ENCODE peak calls at places on chromosome 17, in ten cellular contexts. A, X, H, U, V, T, B, P, Z and Y are unnamed samples.
A peak's percentile ranks its signal among the peaks of the same experiment; 100 is the strongest.

GRCh38 chr17:67145406-67145805 is 99.6 kb downstream of the HELZ start:
- DNase-seq in B (no peak), T (no peak), V (no peak), Z (no peak), H (no peak), U (no peak), A (no peak), P (no peak), X (no peak), Y (no peak)

GRCh38 chr17:82239926-82240505 is 11.2 kb downstream of the SLC16A3 start:
- DNase-seq in T (no peak), U (no peak), H (no peak), P (no peak), B (no peak), V (no peak), Z (no peak), A (peak; percentile 22), X (no peak), Y (no peak)

GRCh38 chr17:17350491-17351355 is 47.5 kb downstream of the NT5M start:
- DNase-seq in P (peak; percentile 21), T (no peak), U (no peak), H (peak; percentile 77), B (peak; percentile 39), Z (no peak), V (peak; percentile 46), A (no peak), X (no peak), Y (no peak)

GRCh38 chr17:83061586-83061985 is 17.8 kb upstream of the METRNL start:
- DNase-seq in P (no peak), U (peak; percentile 1), X (no peak), T (no peak), Z (peak; percentile 4), V (no peak), A (no peak), B (no peak), H (peak; percentile 7), Y (no peak)

GRCh38 chr17:58330997-58331814 is 2.6 kb upstream of the TSPOAP1 start:
- DNase-seq in U (peak; percentile 81), Z (no peak), T (no peak), P (no peak), A (peak; percentile 82), H (no peak), V (no peak), X (peak; percentile 60), B (no peak), Y (peak; percentile 66)

GRCh38 chr17:4987767-4988083 is 250 bp upstream of the CAMTA2 start:
- DNase-seq in B (no peak), U (no peak), H (no peak), A (no peak), Z (no peak), X (no peak), P (no peak), V (peak; percentile 20), T (no peak), Y (no peak)

GRCh38 chr17:83081561-83082201 is 2.3 kb downstream of the METRNL start:
- DNase-seq in X (peak; percentile 89), Z (peak; percentile 75), B (no peak), P (no peak), V (no peak), T (no peak), U (peak; percentile 53), A (no peak), H (peak; percentile 83), Y (no peak)

GRCh38 chr17:68701046-68701445 is 99.9 kb upstream of the FAM20A start:
- DNase-seq in Z (no peak), T (no peak), B (no peak), U (no peak), X (no peak), V (peak; percentile 61), A (no peak), P (no peak), H (peak; percentile 70), Y (no peak)

GRCh38 chr17:3766783-3767182 is 34.2 kb downstream of the ITGAE start:
- DNase-seq in T (no peak), P (no peak), A (no peak), U (peak; percentile 43), X (no peak), V (no peak), B (no peak), H (no peak), Z (no peak), Y (no peak)

GRCh38 chr17:50198026-50198669 is 3.3 kb downstream of the COL1A1 start:
- DNase-seq in V (peak; percentile 48), A (no peak), H (peak; percentile 91), P (peak; percentile 79), T (peak; percentile 67), Z (peak; percentile 77), U (peak; percentile 68), X (peak; percentile 84), B (peak; percentile 65), Y (no peak)

GRCh38 chr17:48908047-48908843 is at the start of gene UBE2Z:
- DNase-seq in T (peak; percentile 93), P (peak; percentile 97), H (peak; percentile 99), Z (peak; percentile 94), U (peak; percentile 88), B (peak; percentile 81), A (peak; percentile 98), X (peak; percentile 93), V (peak; percentile 93), Y (peak; percentile 91)

GRCh38 chr17:73510981-73511442 is 133.2 kb downstream of the SDK2 start:
- DNase-seq in A (no peak), B (peak; percentile 45), H (no peak), T (no peak), V (no peak), P (no peak), Z (no peak), U (no peak), X (no peak), Y (no peak)

GRCh38 chr17:4551141-4551540 is 4.0 kb downstream of the MYBBP1A start:
- DNase-seq in P (no peak), Z (no peak), V (no peak), U (no peak), X (no peak), H (no peak), B (no peak), T (no peak), A (no peak), Y (no peak)

GRCh38 chr17:18259621-18260331 is 686 bp upstream of the MIEF2 start:
- DNase-seq in T (no peak), U (no peak), B (peak; percentile 89), X (no peak), H (peak; percentile 73), A (no peak), P (no peak), V (peak; percentile 60), Z (no peak), Y (no peak)

GRCh38 chr17:15942207-15942833 is 2.6 kb upstream of the ADORA2B start:
- DNase-seq in B (peak; percentile 62), A (no peak), H (no peak), X (no peak), Z (no peak), U (no peak), T (no peak), P (peak; percentile 57), V (no peak), Y (no peak)

DNA sequence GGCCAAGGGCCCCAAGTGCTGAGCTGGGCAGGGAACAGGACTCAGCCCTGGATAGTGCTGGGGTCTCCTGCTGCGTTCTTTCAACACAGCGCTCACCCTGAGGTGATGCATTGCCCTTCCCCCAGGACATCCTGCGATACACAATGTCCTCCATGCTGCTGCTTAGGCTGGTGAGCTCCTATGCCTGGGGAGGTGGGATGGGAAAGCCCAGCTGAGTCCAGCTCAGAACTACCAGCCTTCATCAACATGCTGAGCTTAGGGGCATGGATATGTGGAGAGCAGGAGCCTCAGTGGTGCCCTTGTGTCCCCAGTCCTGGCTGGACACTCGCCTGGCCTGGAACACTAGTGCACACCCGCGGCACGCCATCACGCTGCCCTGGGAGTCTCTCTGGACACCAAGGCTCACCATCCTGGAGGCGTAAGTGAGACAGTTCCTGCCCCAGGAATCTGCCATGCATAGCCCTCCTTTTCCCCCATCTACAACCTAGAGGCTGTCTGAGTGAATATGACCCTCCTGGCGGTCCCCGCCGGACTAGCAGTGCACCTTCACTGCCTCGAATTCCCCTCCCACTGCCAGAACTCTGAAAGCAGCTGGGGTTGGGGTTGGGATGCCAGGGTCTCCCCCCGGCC is 710 bp downstream of the ZACN start:
- DNase-seq in T (no peak), A (no peak), U (no peak), Z (no peak), P (no peak), H (no peak), B (no peak), V (no peak), X (no peak), Y (no peak)
- H3K4me3 ChIP-seq in T (no peak overlapping the region), A (no peak overlapping the region), U (no peak overlapping the region), Z (no peak overlapping the region), P (no peak overlapping the region), H (no peak overlapping the region), B (no peak overlapping the region), V (no peak overlapping the region), X (no peak overlapping the region), Y (no peak overlapping the region)

DNA sequence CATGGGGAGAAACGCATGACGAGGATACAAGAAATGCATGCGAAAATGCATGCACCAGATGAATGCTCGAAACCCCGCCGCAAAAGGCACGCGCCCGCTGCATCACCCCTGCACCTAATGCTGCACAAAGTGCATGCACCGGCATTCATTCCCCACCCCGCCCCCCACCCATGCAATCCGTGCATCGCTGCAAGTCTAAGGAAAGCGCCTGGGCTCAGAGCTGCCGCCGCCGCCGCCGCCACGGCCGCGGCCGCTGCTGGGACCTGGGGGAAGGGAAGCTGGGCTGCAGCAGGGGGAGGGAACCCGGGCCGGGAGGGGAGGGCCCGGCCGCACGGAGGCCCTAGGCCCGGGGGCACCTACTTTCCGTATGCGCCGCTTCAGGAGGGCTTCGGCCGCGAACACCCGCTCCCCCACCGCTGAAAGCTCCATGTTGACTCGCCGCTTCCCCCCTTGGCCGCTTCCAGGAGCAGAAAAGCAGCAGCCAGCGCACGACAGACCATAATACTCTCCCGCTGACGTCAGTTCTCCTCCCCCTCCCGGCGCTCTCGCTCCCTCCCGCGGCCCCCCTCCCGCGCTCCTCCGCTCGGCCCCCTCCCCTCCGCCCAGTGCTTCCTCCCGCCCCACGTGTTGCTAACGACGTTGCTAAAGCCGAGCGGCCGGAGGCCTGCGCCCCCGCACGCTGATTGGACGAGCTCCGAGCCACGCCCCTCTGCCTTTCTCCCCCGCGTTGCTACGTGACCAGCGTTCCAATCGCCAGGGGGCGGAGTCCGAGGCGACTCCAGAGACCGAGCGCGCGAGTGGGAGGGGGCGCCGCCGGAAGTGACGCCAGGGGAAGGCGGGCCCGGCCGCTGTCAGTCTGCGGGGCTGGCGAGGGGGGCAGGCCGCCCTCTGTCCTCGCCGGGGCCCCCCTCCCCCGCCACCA is at the start of gene CBX8:
- DNase-seq in P (peak; percentile 100), B (peak; percentile 94), A (peak; percentile 100), T (peak; percentile 100), Z (peak; percentile 98), X (peak; percentile 100), V (peak; percentile 98), U (peak; percentile 99), H (peak; percentile 100), Y (peak; percentile 97)
- TF ChIP-seq CTCF in P (no peak), B (peak; percentile 28), A (no peak), T (no peak), Z (no peak), X (no peak), V (no peak), U (no peak), H (no peak), Y (no peak)

GRCh38 chr17:64015447-64015846 is 5.0 kb downstream of the ICAM2 start:
- DNase-seq in B (no peak), H (no peak), P (no peak), A (no peak), X (no peak), T (no peak), U (no peak), V (no peak), Z (no peak), Y (no peak)
- H3K4me3 ChIP-seq in B (no peak overlapping the region), H (no peak overlapping the region), P (no peak overlapping the region), A (no peak overlapping the region), X (no peak overlapping the region), T (no peak overlapping the region), U (peak overlapping the region; percentile 28), V (no peak overlapping the region), Z (no peak overlapping the region), Y (no peak overlapping the region)

GRCh38 chr17:22694362-22695227 is 1002.3 kb downstream of the KCNJ18 start:
- DNase-seq in U (no peak), T (no peak), B (no peak), H (no peak), Z (no peak), V (no peak), P (no peak), X (no peak), A (no peak), Y (no peak)
- TF ChIP-seq CTCF in U (no peak), T (no peak), B (no peak), H (peak; percentile 25), Z (no peak), V (peak; percentile 4), P (no peak), X (no peak), A (peak; percentile 17), Y (peak; percentile 46)